ENCODE peak calls at places on chromosomes 7 and 10, in six cellular contexts. Q is upper lobe of left lung, U is GM23338, B is stomach, H is HCT116, M is Panc1. W is an unnamed sample.

GRCh38 chr7:90111-91063 is 102.0 kb upstream of the FAM20C start:
- DNase-seq in Q (peak; percentile 27), U (no peak), B (no peak), H (no peak), M (no peak), W (no peak)

GRCh38 chr10:112570585-112570984 is 123.6 kb downstream of the VTI1A start:
- DNase-seq in Q (no peak), U (no peak), B (no peak), H (no peak), M (no peak), W (no peak)

GRCh38 chr7:13111230-13111629 is 423.8 kb downstream of the ARL4A start:
- DNase-seq in Q (no peak), U (no peak), B (no peak), H (peak; percentile 16), M (no peak), W (no peak)

GRCh38 chr7:22430457-22430856 is 69.5 kb downstream of the STEAP1B start:
- DNase-seq in Q (no peak), U (no peak), B (no peak), H (no peak), M (no peak), W (no peak)

GRCh38 chr7:26279405-26279804 is 12.3 kb upstream of the SNX10 start:
- DNase-seq in Q (no peak), U (no peak), B (no peak), H (no peak), M (no peak), W (no peak)

GRCh38 chr10:1004294-1004693 is 16.1 kb downstream of the GTPBP4 start:
- DNase-seq in Q (no peak), U (no peak), B (no peak), H (no peak), M (no peak), W (no peak)

GRCh38 chr10:46328853-46329689 is 42.3 kb downstream of the ANTXRL start:
- DNase-seq in Q (no peak), U (no peak), B (no peak), H (no peak), M (no peak), W (no peak)

GRCh38 chr7:148611692-148612091 is 21.1 kb downstream of the C7orf33 start:
- DNase-seq in Q (no peak), U (peak; percentile 78), B (no peak), H (no peak), M (no peak), W (no peak)

GRCh38 chr7:132495931-132496330 is 80.3 kb downstream of the PLXNA4 start:
- DNase-seq in Q (no peak), U (no peak), B (no peak), H (no peak), M (no peak), W (no peak)

GRCh38 chr7:111835066-111835465 is 272.8 kb upstream of the IMMP2L start:
- DNase-seq in Q (no peak), U (no peak), B (no peak), H (no peak), M (no peak), W (no peak)

GRCh38 chr7:155256761-155257481 is 40.8 kb upstream of the INSIG1 start:
- DNase-seq in Q (no peak), U (no peak), B (no peak), H (no peak), M (no peak), W (no peak)

GRCh38 chr7:70776627-70777101 is 355.3 kb upstream of the GALNT17 start:
- DNase-seq in Q (no peak), U (no peak), B (no peak), H (no peak), M (no peak), W (no peak)

GRCh38 chr10:76359001-76359400 is 927.6 kb downstream of the LRMDA start:
- DNase-seq in Q (no peak), U (no peak), B (no peak), H (no peak), M (no peak), W (no peak)

GRCh38 chr7:115491744-115492380 is 538.7 kb downstream of the TFEC start:
- DNase-seq in Q (no peak), U (no peak), B (no peak), H (no peak), M (no peak), W (no peak)

GRCh38 chr7:132933076-132933466 is 148.8 kb downstream of the CHCHD3 start:
- DNase-seq in Q (no peak), U (no peak), B (no peak), H (no peak), M (no peak), W (no peak)

GRCh38 chr7:139111147-139111546 is 1.6 kb upstream of the ZC3HAV1 start:
- DNase-seq in Q (no peak), U (no peak), B (no peak), H (no peak), M (no peak), W (no peak)

GRCh38 chr7:44067064-44067951 is 1.9 kb upstream of the PGAM2 start:
- DNase-seq in Q (peak; percentile 18), U (no peak), B (no peak), H (no peak), M (no peak), W (no peak)

GRCh38 chr7:128921866-128922440 is 11.4 kb upstream of the KCP start:
- DNase-seq in Q (no peak), U (no peak), B (no peak), H (no peak), M (no peak), W (no peak)

GRCh38 chr10:36441557-36441956 is 683.8 kb upstream of the ANKRD30A start:
- DNase-seq in Q (no peak), U (no peak), B (no peak), H (no peak), M (no peak), W (no peak)

GRCh38 chr10:62492012-62492869 is 118.1 kb downstream of the ZNF365 start:
- DNase-seq in Q (peak; percentile 21), U (peak; percentile 66), B (no peak), H (peak; percentile 48), M (peak; percentile 18), W (no peak)

GRCh38 chr10:88652621-88653020 is 11.6 kb upstream of the LIPF start:
- DNase-seq in Q (no peak), U (no peak), B (no peak), H (no peak), M (no peak), W (no peak)

GRCh38 chr7:80288175-80289122 is 153.8 kb downstream of the GNAI1 start:
- DNase-seq in Q (peak; percentile 23), U (peak; percentile 36), B (no peak), H (no peak), M (no peak), W (no peak)

GRCh38 chr7:44327981-44328380 is 2.6 kb upstream of the CAMK2B start:
- DNase-seq in Q (no peak), U (no peak), B (no peak), H (no peak), M (no peak), W (no peak)

GRCh38 chr7:138886501-138886917 is 88.5 kb upstream of the ATP6V0A4 start:
- DNase-seq in Q (no peak), U (peak; percentile 70), B (no peak), H (peak; percentile 56), M (no peak), W (no peak)

GRCh38 chr7:64307254-64308018 is 6.3 kb upstream of the ZNF736 start:
- DNase-seq in Q (peak; percentile 97), U (peak; percentile 90), B (peak; percentile 92), H (no peak), M (peak; percentile 96), W (peak; percentile 97)

GRCh38 chr10:78065616-78066410 is 32.1 kb downstream of the RPS24 start:
- DNase-seq in Q (no peak), U (no peak), B (no peak), H (no peak), M (no peak), W (no peak)

GRCh38 chr10:102234866-102235597 is 6.3 kb downstream of the PITX3 start:
- DNase-seq in Q (no peak), U (no peak), B (no peak), H (no peak), M (no peak), W (no peak)

GRCh38 chr7:40715053-40715430 is 580.2 kb downstream of the SUGCT start:
- DNase-seq in Q (no peak), U (no peak), B (no peak), H (no peak), M (no peak), W (no peak)

GRCh38 chr10:92592761-92593552 is at the start of gene KIF11:
- DNase-seq in Q (peak; percentile 99), U (peak; percentile 99), B (peak; percentile 98), H (peak; percentile 93), M (peak; percentile 93), W (peak; percentile 96)

GRCh38 chr10:92593553-92594046 is 670 bp downstream of the KIF11 start:
- DNase-seq in Q (no peak), U (no peak), B (no peak), H (no peak), M (no peak), W (no peak)

GRCh38 chr10:92590623-92591549 is 2.0 kb upstream of the KIF11 start:
- DNase-seq in Q (peak; percentile 23), U (peak; percentile 72), B (no peak), H (peak; percentile 75), M (no peak), W (no peak)

GRCh38 chr10:92594194-92594593 is 1.3 kb downstream of the KIF11 start:
- DNase-seq in Q (no peak), U (no peak), B (no peak), H (no peak), M (no peak), W (no peak)

GRCh38 chr10:92591550-92592140 is 1.3 kb upstream of the KIF11 start:
- DNase-seq in Q (peak; percentile 96), U (peak; percentile 96), B (peak; percentile 94), H (peak; percentile 89), M (peak; percentile 82), W (no peak)
- TF ChIP-seq POLR2AphosphoS5 in Q (peak; percentile 94), U (peak; percentile 85), B (peak; percentile 98), H (peak; percentile 96), M (peak; percentile 94), W (peak; percentile 97)

GRCh38 chr10:119315128-119316001 is 108.0 kb downstream of the GRK5 start:
- DNase-seq in Q (no peak), U (peak; percentile 43), B (no peak), H (peak; percentile 91), M (peak; percentile 85), W (no peak)
- TF ChIP-seq POLR2AphosphoS5 in Q (peak; percentile 4), U (no peak), B (no peak), H (peak; percentile 58), M (no peak), W (no peak)

GRCh38 chr7:106344861-106345260 is 60.1 kb upstream of the NAMPT start:
- DNase-seq in Q (no peak), U (no peak), B (no peak), H (no peak), M (no peak), W (no peak)
- TF ChIP-seq POLR2AphosphoS5 in Q (peak; percentile 26), U (no peak), B (no peak), H (no peak), M (no peak), W (no peak)

DNA sequence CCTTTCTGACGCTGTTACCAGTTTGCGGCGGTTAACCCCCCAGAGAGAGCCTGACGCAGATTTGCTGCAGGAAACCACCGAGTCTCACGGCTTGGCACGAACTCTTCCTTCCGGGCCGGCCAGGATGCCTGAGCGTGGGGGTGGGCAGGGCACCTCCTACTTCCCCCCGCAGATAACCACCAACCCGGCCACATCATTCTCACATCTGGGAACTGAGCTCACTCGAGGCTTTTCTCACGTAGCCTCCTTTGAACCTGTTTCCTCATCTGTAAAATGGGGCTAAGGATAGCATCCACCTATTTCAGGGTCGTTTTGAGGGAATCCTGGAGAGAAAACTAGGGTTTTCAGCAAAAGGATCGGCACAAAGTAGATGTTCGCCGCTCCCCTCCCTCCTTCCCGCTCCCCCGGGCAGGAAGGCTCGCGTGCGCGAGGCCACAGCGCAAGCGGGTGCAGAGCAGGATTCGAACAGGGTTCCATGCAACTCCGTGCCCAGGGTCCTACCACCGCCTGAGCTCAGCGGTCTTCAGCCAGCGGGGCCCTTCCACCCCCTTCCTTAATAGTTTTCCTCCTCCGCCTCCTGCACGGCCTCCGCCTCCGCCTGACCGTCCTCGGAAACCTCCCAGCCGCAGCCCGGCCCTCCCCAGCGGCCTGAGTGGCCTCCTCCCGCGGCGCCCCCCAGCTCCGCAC is 23.7 kb downstream of the DDIT4 start:
- DNase-seq in Q (peak; percentile 92), U (peak; percentile 28), B (peak; percentile 79), H (no peak), M (no peak), W (no peak)
- TF ChIP-seq POLR2AphosphoS5 in Q (peak; percentile 94), U (peak; percentile 10), B (peak; percentile 90), H (peak; percentile 77), M (peak; percentile 59), W (peak; percentile 93)